ENCODE peak calls at places on chromosomes 11 and 22, in five cellular contexts. O, Y, V, X and E are unnamed samples.

GRCh38 chr11:108216988-108217387 is 5.5 kb downstream of the NPAT start:
- DNase-seq in V (no peak), O (no peak), Y (no peak), X (no peak), E (no peak)

GRCh38 chr22:29814003-29814402 is 24.1 kb downstream of the ASCC2 start:
- DNase-seq in Y (no peak), V (no peak), X (no peak), O (no peak), E (no peak)

GRCh38 chr11:121352301-121352891 is 59.8 kb downstream of the SC5D start:
- DNase-seq in X (no peak), V (no peak), O (no peak), Y (no peak), E (no peak)

GRCh38 chr22:42265321-42265720 is 5.1 kb downstream of the TCF20 start:
- DNase-seq in O (no peak), Y (no peak), V (no peak), X (no peak), E (no peak)

GRCh38 chr11:7548659-7549283 is 35.0 kb downstream of the PPFIBP2 start:
- DNase-seq in O (no peak), X (no peak), V (peak; percentile 84), Y (no peak), E (no peak)

GRCh38 chr11:48094643-48095339 is 114.4 kb downstream of the PTPRJ start:
- DNase-seq in X (no peak), O (no peak), V (no peak), Y (no peak), E (no peak)

GRCh38 chr22:17213976-17214375 is 5.3 kb downstream of the ADA2 start:
- DNase-seq in Y (peak; percentile 75), X (peak; percentile 22), O (peak; percentile 56), V (peak; percentile 72), E (peak; percentile 41)

GRCh38 chr11:83063073-83063754 is 8.5 kb downstream of the RAB30 start:
- DNase-seq in Y (no peak), V (no peak), O (no peak), X (no peak), E (no peak)

GRCh38 chr11:112439614-112440013 is 179.0 kb upstream of the PLET1 start:
- DNase-seq in X (no peak), O (no peak), V (no peak), Y (no peak), E (no peak)

GRCh38 chr11:21323617-21324016 is 654.2 kb downstream of the NELL1 start:
- DNase-seq in O (no peak), X (no peak), V (no peak), Y (no peak), E (no peak)

GRCh38 chr11:71441251-71441650 is 6.9 kb downstream of the DHCR7 start:
- DNase-seq in O (no peak), V (no peak), X (no peak), Y (no peak), E (no peak)

GRCh38 chr11:122979103-122979814 is 2.4 kb downstream of the BSX start:
- DNase-seq in V (peak; percentile 38), X (no peak), Y (no peak), O (no peak), E (peak; percentile 22)

GRCh38 chr11:111734383-111735261 is 31.6 kb downstream of the PPP2R1B start:
- DNase-seq in O (no peak), X (no peak), Y (no peak), V (no peak), E (no peak)

GRCh38 chr11:17386331-17387084 is 2.0 kb downstream of the KCNJ11 start:
- DNase-seq in V (peak; percentile 67), O (no peak), Y (no peak), X (peak; percentile 58), E (peak; percentile 70)

GRCh38 chr11:59610289-59610688 is 5.3 kb downstream of the OSBP start:
- DNase-seq in O (no peak), V (no peak), X (no peak), Y (no peak), E (no peak)

GRCh38 chr22:30317778-30318177 is 9.0 kb downstream of the TBC1D10A start:
- DNase-seq in X (no peak), V (no peak), Y (no peak), O (no peak), E (no peak)

GRCh38 chr22:46569055-46569847 is 31.8 kb upstream of the CELSR1 start:
- DNase-seq in O (no peak), Y (no peak), V (no peak), X (no peak), E (no peak)

GRCh38 chr11:117459979-117460300 is 132.3 kb downstream of the CEP164 start:
- DNase-seq in Y (no peak), V (no peak), O (no peak), X (no peak), E (no peak)

GRCh38 chr11:12050911-12051667 is 42.7 kb upstream of the DKK3 start:
- DNase-seq in X (no peak), V (no peak), O (no peak), Y (no peak), E (no peak)

GRCh38 chr11:62611705-62612365 is 740 bp downstream of the EML3 start:
- DNase-seq in O (no peak), Y (peak; percentile 81), X (no peak), V (peak; percentile 26), E (peak; percentile 44)
- TF ChIP-seq CTCF in O (no peak), Y (peak; percentile 4), X (no peak), V (no peak), E (no peak)

GRCh38 chr22:36571991-36572390 is 43.0 kb upstream of the EIF3D start:
- DNase-seq in Y (no peak), X (no peak), V (no peak), O (no peak), E (no peak)

GRCh38 chr22:36566720-36567119 is 37.8 kb upstream of the EIF3D start:
- DNase-seq in X (no peak), V (no peak), O (no peak), Y (no peak), E (no peak)

GRCh38 chr22:36568846-36569245 is 39.9 kb upstream of the EIF3D start:
- DNase-seq in X (no peak), Y (no peak), O (no peak), V (no peak), E (no peak)

GRCh38 chr22:36573815-36574350 is 44.9 kb upstream of the EIF3D start:
- DNase-seq in Y (no peak), O (no peak), V (no peak), X (no peak), E (peak; percentile 26)

GRCh38 chr22:36569999-36570398 is 41.0 kb upstream of the EIF3D start:
- DNase-seq in V (peak; percentile 74), X (peak; percentile 35), Y (no peak), O (no peak), E (peak; percentile 46)
- TF ChIP-seq CTCF in V (no peak), X (peak; percentile 41), Y (peak; percentile 14), O (no peak), E (no peak)

DNA sequence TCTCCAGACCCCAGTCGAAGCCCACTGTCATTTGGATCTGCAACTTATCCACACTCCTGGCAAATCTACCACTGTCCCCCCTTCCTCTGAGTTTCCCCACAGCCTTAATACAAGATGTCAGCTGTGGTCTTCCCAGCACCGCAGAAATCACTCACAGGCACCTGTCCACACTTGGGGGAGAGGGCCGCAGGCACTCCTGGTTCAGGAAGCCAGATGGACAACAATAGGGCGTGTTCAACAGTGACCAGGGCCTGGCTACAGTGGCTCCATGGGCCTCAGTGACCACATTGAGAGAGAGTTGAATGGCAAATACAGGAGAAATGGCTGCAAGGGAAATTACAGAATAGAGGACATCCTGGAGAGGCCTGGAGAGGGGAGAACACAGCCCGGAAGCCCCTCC is 164.7 kb downstream of the FEZ1 start:
- DNase-seq in Y (no peak), O (no peak), V (no peak), X (no peak), E (no peak)
- TF ChIP-seq CTCF in Y (no peak), O (no peak), V (no peak), X (no peak), E (no peak)

GRCh38 chr11:125728969-125729368 is 17.1 kb upstream of the PATE1 start:
- DNase-seq in O (no peak), Y (no peak), V (no peak), X (no peak), E (no peak)

GRCh38 chr11:125720781-125721180 is 25.3 kb upstream of the PATE1 start:
- DNase-seq in O (no peak), X (no peak), Y (no peak), V (no peak), E (no peak)

GRCh38 chr11:125724125-125724524 is 22.0 kb upstream of the PATE1 start:
- DNase-seq in X (no peak), V (no peak), Y (no peak), O (no peak), E (no peak)
- TF ChIP-seq CTCF in X (peak; percentile 29), V (no peak), Y (no peak), O (no peak), E (no peak)

GRCh38 chr22:20084547-20085413 is 4.7 kb downstream of the DGCR8 start:
- DNase-seq in O (no peak), X (peak; percentile 49), Y (no peak), V (peak; percentile 84), E (peak; percentile 65)
- TF ChIP-seq CTCF in O (no peak), X (peak; percentile 56), Y (no peak), V (peak; percentile 15), E (peak; percentile 45)

GRCh38 chr22:21725956-21726649 is 9.5 kb downstream of the YPEL1 start:
- DNase-seq in Y (no peak), O (no peak), V (peak; percentile 31), X (no peak), E (no peak)

GRCh38 chr22:21728270-21728669 is 7.3 kb downstream of the YPEL1 start:
- DNase-seq in X (no peak), V (no peak), O (no peak), Y (no peak), E (no peak)

GRCh38 chr22:21727159-21727558 is 8.4 kb downstream of the YPEL1 start:
- DNase-seq in X (no peak), Y (no peak), O (no peak), V (no peak), E (no peak)

GRCh38 chr22:21727768-21728167 is 7.8 kb downstream of the YPEL1 start:
- DNase-seq in O (no peak), X (no peak), Y (no peak), V (no peak), E (no peak)

GRCh38 chr22:21726650-21727049 is 8.9 kb downstream of the YPEL1 start:
- DNase-seq in V (peak; percentile 72), X (peak; percentile 31), O (no peak), Y (no peak), E (peak; percentile 37)
- TF ChIP-seq CTCF in V (no peak), X (peak; percentile 62), O (no peak), Y (peak; percentile 13), E (peak; percentile 42)